ENCODE peak calls at places on chromosomes 11 and 22, in five cellular contexts. One of them, this sample, is unnamed.

GRCh38 chr22:36902143-36902911 is 11.1 kb upstream of the CSF2RB start:
- DNase-seq in skeletal muscle cell: no peak
- DNase-seq in glutamatergic neuron: no peak
- DNase-seq in NCI-H748 treated with DMSO at 0.1 percent for 48 hours: no peak
- DNase-seq in mesendoderm: no peak
- DNase-seq in this sample: no peak

GRCh38 chr11:62578541-62578940 is 4.8 kb upstream of the EEF1G start:
- DNase-seq in skeletal muscle cell: no peak
- DNase-seq in glutamatergic neuron: no peak
- DNase-seq in NCI-H748 treated with DMSO at 0.1 percent for 48 hours: no peak
- DNase-seq in mesendoderm: no peak
- DNase-seq in this sample: no peak

GRCh38 chr11:124863137-124863825 is 2.0 kb upstream of the ROBO3 start:
- DNase-seq in skeletal muscle cell: no peak
- DNase-seq in glutamatergic neuron: peak; percentile 49
- DNase-seq in NCI-H748 treated with DMSO at 0.1 percent for 48 hours: no peak
- DNase-seq in mesendoderm: peak; percentile 19
- DNase-seq in this sample: no peak

GRCh38 chr11:76686261-76687079 is 15.9 kb upstream of the LRRC32 start:
- DNase-seq in skeletal muscle cell: no peak
- DNase-seq in glutamatergic neuron: no peak
- DNase-seq in NCI-H748 treated with DMSO at 0.1 percent for 48 hours: no peak
- DNase-seq in mesendoderm: no peak
- DNase-seq in this sample: no peak

GRCh38 chr11:124868322-124869274 is 3.4 kb downstream of the ROBO3 start:
- DNase-seq in skeletal muscle cell: no peak
- DNase-seq in glutamatergic neuron: no peak
- DNase-seq in NCI-H748 treated with DMSO at 0.1 percent for 48 hours: no peak
- DNase-seq in mesendoderm: no peak
- DNase-seq in this sample: no peak

GRCh38 chr22:44259366-44260215 is 53.2 kb downstream of the SHISAL1 start:
- DNase-seq in skeletal muscle cell: no peak
- DNase-seq in glutamatergic neuron: no peak
- DNase-seq in NCI-H748 treated with DMSO at 0.1 percent for 48 hours: no peak
- DNase-seq in mesendoderm: no peak
- DNase-seq in this sample: no peak

GRCh38 chr11:119361056-119361787 is 14.7 kb upstream of the MFRP start:
- DNase-seq in skeletal muscle cell: peak; percentile 86
- DNase-seq in glutamatergic neuron: no peak
- DNase-seq in NCI-H748 treated with DMSO at 0.1 percent for 48 hours: no peak
- DNase-seq in mesendoderm: peak; percentile 95
- DNase-seq in this sample: no peak

GRCh38 chr11:12135185-12135584 is 24.8 kb downstream of the MICAL2 start:
- DNase-seq in skeletal muscle cell: no peak
- DNase-seq in glutamatergic neuron: no peak
- DNase-seq in NCI-H748 treated with DMSO at 0.1 percent for 48 hours: no peak
- DNase-seq in mesendoderm: no peak
- DNase-seq in this sample: no peak

GRCh38 chr22:45334068-45334467 is 24.3 kb downstream of the FAM118A start:
- DNase-seq in skeletal muscle cell: no peak
- DNase-seq in glutamatergic neuron: no peak
- DNase-seq in NCI-H748 treated with DMSO at 0.1 percent for 48 hours: no peak
- DNase-seq in mesendoderm: no peak
- DNase-seq in this sample: no peak

GRCh38 chr11:126140932-126141291 is 70.5 kb downstream of the RPUSD4 start:
- DNase-seq in skeletal muscle cell: peak; percentile 63
- DNase-seq in glutamatergic neuron: no peak
- DNase-seq in NCI-H748 treated with DMSO at 0.1 percent for 48 hours: no peak
- DNase-seq in mesendoderm: no peak
- DNase-seq in this sample: peak; percentile 37

GRCh38 chr11:80855975-80856524 is 1415.2 kb upstream of the TENM4 start:
- DNase-seq in skeletal muscle cell: peak; percentile 7
- DNase-seq in glutamatergic neuron: no peak
- DNase-seq in NCI-H748 treated with DMSO at 0.1 percent for 48 hours: no peak
- DNase-seq in mesendoderm: no peak
- DNase-seq in this sample: no peak

GRCh38 chr22:45335021-45335818 is 25.5 kb downstream of the FAM118A start:
- DNase-seq in skeletal muscle cell: no peak
- DNase-seq in glutamatergic neuron: peak; percentile 42
- DNase-seq in NCI-H748 treated with DMSO at 0.1 percent for 48 hours: no peak
- DNase-seq in mesendoderm: peak; percentile 71
- DNase-seq in this sample: no peak

GRCh38 chr11:8167796-8168195 is 1.0 kb downstream of the RIC3 start:
- DNase-seq in skeletal muscle cell: no peak
- DNase-seq in glutamatergic neuron: no peak
- DNase-seq in NCI-H748 treated with DMSO at 0.1 percent for 48 hours: no peak
- DNase-seq in mesendoderm: no peak
- DNase-seq in this sample: no peak

GRCh38 chr11:24240496-24240895 is 256.4 kb upstream of the LUZP2 start:
- DNase-seq in skeletal muscle cell: no peak
- DNase-seq in glutamatergic neuron: no peak
- DNase-seq in NCI-H748 treated with DMSO at 0.1 percent for 48 hours: no peak
- DNase-seq in mesendoderm: no peak
- DNase-seq in this sample: no peak

GRCh38 chr11:133347988-133348387 is 184.3 kb downstream of the OPCML start:
- DNase-seq in skeletal muscle cell: no peak
- DNase-seq in glutamatergic neuron: no peak
- DNase-seq in NCI-H748 treated with DMSO at 0.1 percent for 48 hours: no peak
- DNase-seq in mesendoderm: no peak
- DNase-seq in this sample: no peak

GRCh38 chr22:47071812-47072641 is 309.6 kb downstream of the TBC1D22A start:
- DNase-seq in skeletal muscle cell: no peak
- DNase-seq in glutamatergic neuron: no peak
- DNase-seq in NCI-H748 treated with DMSO at 0.1 percent for 48 hours: no peak
- DNase-seq in mesendoderm: no peak
- DNase-seq in this sample: no peak

GRCh38 chr11:131829725-131830124 is 459.3 kb downstream of the NTM start:
- DNase-seq in skeletal muscle cell: no peak
- DNase-seq in glutamatergic neuron: no peak
- DNase-seq in NCI-H748 treated with DMSO at 0.1 percent for 48 hours: no peak
- DNase-seq in mesendoderm: no peak
- DNase-seq in this sample: no peak

GRCh38 chr11:57131080-57131790 is 50.5 kb upstream of the LRRC55 start:
- DNase-seq in skeletal muscle cell: no peak
- DNase-seq in glutamatergic neuron: peak; percentile 69
- DNase-seq in NCI-H748 treated with DMSO at 0.1 percent for 48 hours: peak; percentile 7
- DNase-seq in mesendoderm: peak; percentile 82
- DNase-seq in this sample: no peak

GRCh38 chr22:47474464-47474863 is 712.0 kb downstream of the TBC1D22A start:
- DNase-seq in skeletal muscle cell: no peak
- DNase-seq in glutamatergic neuron: no peak
- DNase-seq in NCI-H748 treated with DMSO at 0.1 percent for 48 hours: peak; percentile 9
- DNase-seq in mesendoderm: no peak
- DNase-seq in this sample: no peak

GRCh38 chr22:26610072-26610958 is 7.5 kb downstream of the CRYBB1 start:
- DNase-seq in skeletal muscle cell: peak; percentile 63
- DNase-seq in glutamatergic neuron: no peak
- DNase-seq in NCI-H748 treated with DMSO at 0.1 percent for 48 hours: no peak
- DNase-seq in mesendoderm: no peak
- DNase-seq in this sample: no peak

GRCh38 chr11:127182586-127183203 is 182.1 kb upstream of the KIRREL3 start:
- DNase-seq in skeletal muscle cell: no peak
- DNase-seq in glutamatergic neuron: peak; percentile 21
- DNase-seq in NCI-H748 treated with DMSO at 0.1 percent for 48 hours: peak; percentile 92
- DNase-seq in mesendoderm: peak; percentile 92
- DNase-seq in this sample: peak; percentile 52

GRCh38 chr11:86592659-86593451 is 79.6 kb downstream of the ME3 start:
- DNase-seq in skeletal muscle cell: peak; percentile 69
- DNase-seq in glutamatergic neuron: no peak
- DNase-seq in NCI-H748 treated with DMSO at 0.1 percent for 48 hours: peak; percentile 1
- DNase-seq in mesendoderm: peak; percentile 95
- DNase-seq in this sample: peak; percentile 45

GRCh38 chr11:115104851-115105453 is 399.3 kb downstream of the CADM1 start:
- DNase-seq in skeletal muscle cell: no peak
- DNase-seq in glutamatergic neuron: no peak
- DNase-seq in NCI-H748 treated with DMSO at 0.1 percent for 48 hours: no peak
- DNase-seq in mesendoderm: no peak
- DNase-seq in this sample: no peak

GRCh38 chr11:15837901-15838489 is 518.4 kb downstream of the SOX6 start:
- DNase-seq in skeletal muscle cell: no peak
- DNase-seq in glutamatergic neuron: no peak
- DNase-seq in NCI-H748 treated with DMSO at 0.1 percent for 48 hours: no peak
- DNase-seq in mesendoderm: no peak
- DNase-seq in this sample: no peak

GRCh38 chr11:120432056-120433018 is 79.2 kb upstream of the GRIK4 start:
- DNase-seq in skeletal muscle cell: peak; percentile 98
- DNase-seq in glutamatergic neuron: no peak
- DNase-seq in NCI-H748 treated with DMSO at 0.1 percent for 48 hours: no peak
- DNase-seq in mesendoderm: peak; percentile 1
- DNase-seq in this sample: no peak

GRCh38 chr11:121112498-121113455 is 11.7 kb downstream of the TECTA start:
- DNase-seq in skeletal muscle cell: peak; percentile 14
- DNase-seq in glutamatergic neuron: peak; percentile 65
- DNase-seq in NCI-H748 treated with DMSO at 0.1 percent for 48 hours: peak; percentile 76
- DNase-seq in mesendoderm: peak; percentile 89
- DNase-seq in this sample: peak; percentile 33

GRCh38 chr11:9719949-9720646 is 56.2 kb downstream of the SWAP70 start:
- DNase-seq in skeletal muscle cell: no peak
- DNase-seq in glutamatergic neuron: no peak
- DNase-seq in NCI-H748 treated with DMSO at 0.1 percent for 48 hours: no peak
- DNase-seq in mesendoderm: no peak
- DNase-seq in this sample: no peak

GRCh38 chr11:43852057-43852636 is 28.5 kb upstream of the ALKBH3 start:
- DNase-seq in skeletal muscle cell: peak; percentile 39
- DNase-seq in glutamatergic neuron: peak; percentile 64
- DNase-seq in NCI-H748 treated with DMSO at 0.1 percent for 48 hours: peak; percentile 37
- DNase-seq in mesendoderm: peak; percentile 84
- DNase-seq in this sample: peak; percentile 18

GRCh38 chr11:112310867-112311266 is 50.2 kb upstream of the PLET1 start:
- DNase-seq in skeletal muscle cell: no peak
- DNase-seq in glutamatergic neuron: no peak
- DNase-seq in NCI-H748 treated with DMSO at 0.1 percent for 48 hours: no peak
- DNase-seq in mesendoderm: no peak
- DNase-seq in this sample: no peak

GRCh38 chr11:44936527-44936926 is 14.2 kb downstream of the TP53I11 start:
- DNase-seq in skeletal muscle cell: peak; percentile 30
- DNase-seq in glutamatergic neuron: peak; percentile 95
- DNase-seq in NCI-H748 treated with DMSO at 0.1 percent for 48 hours: peak; percentile 67
- DNase-seq in mesendoderm: peak; percentile 87
- DNase-seq in this sample: peak; percentile 51

GRCh38 chr11:134797411-134798089 is 385.5 kb upstream of the B3GAT1 start:
- DNase-seq in skeletal muscle cell: no peak
- DNase-seq in glutamatergic neuron: no peak
- DNase-seq in NCI-H748 treated with DMSO at 0.1 percent for 48 hours: no peak
- DNase-seq in mesendoderm: no peak
- DNase-seq in this sample: no peak

GRCh38 chr11:78414321-78415051 is 3.1 kb downstream of the GAB2 start:
- DNase-seq in skeletal muscle cell: no peak
- DNase-seq in glutamatergic neuron: no peak
- DNase-seq in NCI-H748 treated with DMSO at 0.1 percent for 48 hours: no peak
- DNase-seq in mesendoderm: peak; percentile 23
- DNase-seq in this sample: no peak

GRCh38 chr22:46679711-46680269 is 58.3 kb downstream of the CERK start:
- DNase-seq in skeletal muscle cell: no peak
- DNase-seq in glutamatergic neuron: no peak
- DNase-seq in NCI-H748 treated with DMSO at 0.1 percent for 48 hours: no peak
- DNase-seq in mesendoderm: no peak
- DNase-seq in this sample: no peak

GRCh38 chr11:122727101-122727929 is 71.8 kb downstream of the UBASH3B start:
- DNase-seq in skeletal muscle cell: no peak
- DNase-seq in glutamatergic neuron: no peak
- DNase-seq in NCI-H748 treated with DMSO at 0.1 percent for 48 hours: no peak
- DNase-seq in mesendoderm: no peak
- DNase-seq in this sample: no peak

GRCh38 chr22:50545522-50546325 is at the start of gene KLHDC7B:
- DNase-seq in skeletal muscle cell: no peak
- DNase-seq in glutamatergic neuron: no peak
- DNase-seq in NCI-H748 treated with DMSO at 0.1 percent for 48 hours: no peak
- DNase-seq in mesendoderm: peak; percentile 69
- DNase-seq in this sample: no peak

This sample was measured in NCI-H2081 treated with DMSO at 0.1 percent for 48 hours.